ENCODE peak calls at places on chromosome 13, in seven cellular contexts. X is DMS153; D is neural crest cell; P is kidney tubule cell; E is fibroblast of gingiva; C is EH; U is stimulated activated CD4-positive, alpha-beta T cell treated with anti-CD3 and anti-CD28 coated beads, Interleukin-1b, Interleukin-23, amount 100 ng/mL, for 4 hours. B is an unnamed sample.

GRCh38 chr13:26436914-26437313 is 120.6 kb upstream of the WASF3 start:
- DNase-seq in D (no peak), C (no peak), E (no peak), U (no peak), P (no peak), X (no peak), B (no peak)

GRCh38 chr13:49690133-49690989 is 925 bp downstream of the EBPL start:
- DNase-seq in P (peak), C (peak), E (peak), U (no peak), D (no peak), X (no peak), B (peak)

GRCh38 chr13:41981961-41982723 is 21.2 kb upstream of the VWA8 start:
- DNase-seq in P (no peak), E (peak), U (no peak), X (no peak), D (no peak), C (no peak), B (no peak)

GRCh38 chr13:100535401-100536135 is 53.0 kb downstream of the GGACT start:
- DNase-seq in U (no peak), P (no peak), X (no peak), E (peak), C (no peak), D (no peak), B (no peak)

GRCh38 chr13:61810065-61810464 is 394.4 kb upstream of the PCDH20 start:
- DNase-seq in X (no peak), E (no peak), C (no peak), P (no peak), D (no peak), U (no peak), B (no peak)

GRCh38 chr13:87356314-87356713 is 314.9 kb upstream of the SLITRK5 start:
- DNase-seq in U (no peak), X (peak), P (no peak), E (no peak), D (no peak), C (no peak), B (no peak)

GRCh38 chr13:69565334-69565733 is 542.3 kb upstream of the ATXN8OS start:
- DNase-seq in U (no peak), P (peak), X (no peak), C (peak), E (no peak), D (no peak), B (peak)

GRCh38 chr13:113820813-113821651 is 42.8 kb downstream of the GAS6 start:
- DNase-seq in U (no peak), E (peak), X (peak), P (peak), D (no peak), C (peak), B (peak)

GRCh38 chr13:104314926-104315535 is 1248.8 kb upstream of the SLC10A2 start:
- DNase-seq in D (no peak), P (peak), E (no peak), X (no peak), C (no peak), U (no peak), B (no peak)

GRCh38 chr13:27599845-27600553 is 20.3 kb downstream of the LNX2 start:
- DNase-seq in U (no peak), X (no peak), D (no peak), P (peak), C (peak), E (peak), B (peak)

GRCh38 chr13:23739597-23739996 is 149.6 kb downstream of the MIPEP start:
- DNase-seq in X (peak), E (no peak), C (no peak), D (no peak), U (no peak), P (no peak), B (no peak)

GRCh38 chr13:99690426-99691189 is 189.3 kb downstream of the TM9SF2 start:
- DNase-seq in D (no peak), U (no peak), E (no peak), X (no peak), C (no peak), P (no peak), B (no peak)

GRCh38 chr13:19178901-19179593 is 2.6 kb downstream of the TUBA3C start:
- DNase-seq in D (no peak), X (no peak), E (no peak), P (no peak), U (no peak), C (no peak), B (no peak)

GRCh38 chr13:44837250-44837649 is 152.0 kb downstream of the NUFIP1 start:
- DNase-seq in C (peak), X (no peak), P (no peak), E (peak), D (no peak), U (no peak), B (no peak)

B was measured in HT-29.